ENCODE peak calls at places on chromosomes 13 and 19, in seven cellular contexts. One of them, this sample, is unnamed.

GRCh38 chr13:85500716-85501256 is 298.4 kb downstream of the SLITRK6 start:
- DNase-seq in CMK: no peak
- DNase-seq in T-helper 9 cell: no peak
- DNase-seq in HTR-8/SVneo: no peak
- DNase-seq in EH: no peak
- DNase-seq in glutamatergic neuron: no peak
- DNase-seq in non-pigmented ciliary epithelial cell: no peak
- DNase-seq in this sample: no peak

GRCh38 chr13:73018336-73018735 is 40.5 kb upstream of the KLF5 start:
- DNase-seq in CMK: no peak
- DNase-seq in T-helper 9 cell: no peak
- DNase-seq in HTR-8/SVneo: no peak
- DNase-seq in EH: peak
- DNase-seq in glutamatergic neuron: no peak
- DNase-seq in non-pigmented ciliary epithelial cell: peak
- DNase-seq in this sample: no peak

GRCh38 chr13:50537029-50537428 is 306.5 kb downstream of the DLEU7 start:
- DNase-seq in CMK: no peak
- DNase-seq in T-helper 9 cell: no peak
- DNase-seq in HTR-8/SVneo: no peak
- DNase-seq in EH: no peak
- DNase-seq in glutamatergic neuron: no peak
- DNase-seq in non-pigmented ciliary epithelial cell: no peak
- DNase-seq in this sample: no peak

GRCh38 chr19:10915511-10916091 is 12.8 kb downstream of the YIPF2 start:
- DNase-seq in CMK: no peak
- DNase-seq in T-helper 9 cell: no peak
- DNase-seq in HTR-8/SVneo: peak
- DNase-seq in EH: peak
- DNase-seq in glutamatergic neuron: peak
- DNase-seq in non-pigmented ciliary epithelial cell: no peak
- DNase-seq in this sample: no peak

GRCh38 chr13:66520511-66521390 is 709.4 kb downstream of the PCDH9 start:
- DNase-seq in CMK: no peak
- DNase-seq in T-helper 9 cell: no peak
- DNase-seq in HTR-8/SVneo: no peak
- DNase-seq in EH: no peak
- DNase-seq in glutamatergic neuron: no peak
- DNase-seq in non-pigmented ciliary epithelial cell: no peak
- DNase-seq in this sample: no peak

GRCh38 chr13:48281556-48281955 is 22.0 kb upstream of the RB1 start:
- DNase-seq in CMK: no peak
- DNase-seq in T-helper 9 cell: no peak
- DNase-seq in HTR-8/SVneo: no peak
- DNase-seq in EH: no peak
- DNase-seq in glutamatergic neuron: no peak
- DNase-seq in non-pigmented ciliary epithelial cell: no peak
- DNase-seq in this sample: no peak

GRCh38 chr19:5621311-5621944 is 1.1 kb downstream of the SAFB2 start:
- DNase-seq in CMK: no peak
- DNase-seq in T-helper 9 cell: no peak
- DNase-seq in HTR-8/SVneo: no peak
- DNase-seq in EH: peak
- DNase-seq in glutamatergic neuron: no peak
- DNase-seq in non-pigmented ciliary epithelial cell: no peak
- DNase-seq in this sample: no peak

GRCh38 chr13:97328222-97328790 is 105.7 kb upstream of the RAP2A start:
- DNase-seq in CMK: no peak
- DNase-seq in T-helper 9 cell: no peak
- DNase-seq in HTR-8/SVneo: peak
- DNase-seq in EH: peak
- DNase-seq in glutamatergic neuron: peak
- DNase-seq in non-pigmented ciliary epithelial cell: no peak
- DNase-seq in this sample: peak

GRCh38 chr13:22403144-22403543 is 732.3 kb downstream of the FGF9 start:
- DNase-seq in CMK: no peak
- DNase-seq in T-helper 9 cell: no peak
- DNase-seq in HTR-8/SVneo: no peak
- DNase-seq in EH: no peak
- DNase-seq in glutamatergic neuron: no peak
- DNase-seq in non-pigmented ciliary epithelial cell: no peak
- DNase-seq in this sample: no peak